ENCODE peak calls at places on chromosomes 13 and 19, in six cellular contexts. One of them, this sample, is unnamed. For H3K27me3, the result is how much of the 10 kb centered on the place peaks cover.

GRCh38 chr19:2167896-2168618 is 4.3 kb downstream of the DOT1L start:
- DNase-seq in body of pancreas: peak
- DNase-seq in spleen: peak
- DNase-seq in GM23338: no peak
- DNase-seq in IMR-90: peak
- DNase-seq in heart left ventricle: peak
- DNase-seq in this sample: no peak

GRCh38 chr13:21675095-21676007 is 4.5 kb downstream of the FGF9 start:
- DNase-seq in body of pancreas: peak
- DNase-seq in spleen: peak
- DNase-seq in GM23338: peak
- DNase-seq in IMR-90: no peak
- DNase-seq in heart left ventricle: peak
- DNase-seq in this sample: peak

GRCh38 chr13:50106559-50106958 is 91.3 kb downstream of the KCNRG start:
- DNase-seq in body of pancreas: no peak
- DNase-seq in spleen: no peak
- DNase-seq in GM23338: no peak
- DNase-seq in IMR-90: no peak
- DNase-seq in heart left ventricle: no peak
- DNase-seq in this sample: no peak

GRCh38 chr19:5985098-5985783 is 7.3 kb upstream of the RANBP3 start:
- DNase-seq in body of pancreas: no peak
- DNase-seq in spleen: no peak
- DNase-seq in GM23338: no peak
- DNase-seq in IMR-90: peak
- DNase-seq in heart left ventricle: no peak
- DNase-seq in this sample: no peak

GRCh38 chr13:77687799-77688198 is 9.7 kb upstream of the SLAIN1 start:
- DNase-seq in body of pancreas: no peak
- DNase-seq in spleen: no peak
- DNase-seq in GM23338: no peak
- DNase-seq in IMR-90: no peak
- DNase-seq in heart left ventricle: no peak
- DNase-seq in this sample: no peak

GRCh38 chr13:111598751-111599150 is 278.3 kb downstream of the TEX29 start:
- DNase-seq in body of pancreas: no peak
- DNase-seq in spleen: no peak
- DNase-seq in GM23338: no peak
- DNase-seq in IMR-90: no peak
- DNase-seq in heart left ventricle: no peak
- DNase-seq in this sample: no peak

GRCh38 chr13:59304596-59304995 is 859.1 kb downstream of the DIAPH3 start:
- DNase-seq in body of pancreas: peak
- DNase-seq in spleen: no peak
- DNase-seq in GM23338: no peak
- DNase-seq in IMR-90: no peak
- DNase-seq in heart left ventricle: no peak
- DNase-seq in this sample: no peak

GRCh38 chr19:58097783-58098681 is at the start of gene ZSCAN18:
- DNase-seq in body of pancreas: peak
- DNase-seq in spleen: peak
- DNase-seq in GM23338: peak
- DNase-seq in IMR-90: peak
- DNase-seq in heart left ventricle: peak
- DNase-seq in this sample: peak

GRCh38 chr13:48828962-48829405 is 146.7 kb upstream of the FNDC3A start:
- DNase-seq in body of pancreas: peak
- DNase-seq in spleen: no peak
- DNase-seq in GM23338: peak
- DNase-seq in IMR-90: peak
- DNase-seq in heart left ventricle: no peak
- DNase-seq in this sample: no peak

GRCh38 chr13:95641961-95642621 is 2.4 kb downstream of the DZIP1 start:
- DNase-seq in body of pancreas: peak
- DNase-seq in spleen: peak
- DNase-seq in GM23338: peak
- DNase-seq in IMR-90: peak
- DNase-seq in heart left ventricle: peak
- DNase-seq in this sample: no peak

GRCh38 chr19:3655402-3656072 is 28.9 kb upstream of the CACTIN start:
- DNase-seq in body of pancreas: no peak
- DNase-seq in spleen: no peak
- DNase-seq in GM23338: no peak
- DNase-seq in IMR-90: peak
- DNase-seq in heart left ventricle: no peak
- DNase-seq in this sample: no peak

GRCh38 chr19:29806098-29806866 is 5.5 kb upstream of the CCNE1 start:
- DNase-seq in body of pancreas: no peak
- DNase-seq in spleen: peak
- DNase-seq in GM23338: peak
- DNase-seq in IMR-90: peak
- DNase-seq in heart left ventricle: peak
- DNase-seq in this sample: no peak

GRCh38 chr13:105914637-105915036 is 620.8 kb downstream of the EFNB2 start:
- DNase-seq in body of pancreas: no peak
- DNase-seq in spleen: no peak
- DNase-seq in GM23338: no peak
- DNase-seq in IMR-90: peak
- DNase-seq in heart left ventricle: no peak
- DNase-seq in this sample: no peak

GRCh38 chr19:862529-863304 is 3.3 kb downstream of the CFD start:
- DNase-seq in body of pancreas: peak
- DNase-seq in spleen: peak
- DNase-seq in GM23338: peak
- DNase-seq in IMR-90: peak
- DNase-seq in heart left ventricle: no peak
- DNase-seq in this sample: peak

GRCh38 chr13:105518086-105518485 is 1017.4 kb downstream of the EFNB2 start:
- DNase-seq in body of pancreas: no peak
- DNase-seq in spleen: no peak
- DNase-seq in GM23338: no peak
- DNase-seq in IMR-90: peak
- DNase-seq in heart left ventricle: no peak
- DNase-seq in this sample: no peak

GRCh38 chr13:98482476-98483444 is 94.1 kb downstream of the STK24 start:
- DNase-seq in body of pancreas: peak
- DNase-seq in spleen: no peak
- DNase-seq in GM23338: peak
- DNase-seq in IMR-90: peak
- DNase-seq in heart left ventricle: peak
- DNase-seq in this sample: no peak

GRCh38 chr13:98480915-98481510 is 95.9 kb downstream of the STK24 start:
- DNase-seq in body of pancreas: peak
- DNase-seq in spleen: no peak
- DNase-seq in GM23338: no peak
- DNase-seq in IMR-90: peak
- DNase-seq in heart left ventricle: peak
- DNase-seq in this sample: no peak

GRCh38 chr13:98483636-98484288 is 93.1 kb downstream of the STK24 start:
- DNase-seq in body of pancreas: no peak
- DNase-seq in spleen: no peak
- DNase-seq in GM23338: no peak
- DNase-seq in IMR-90: peak
- DNase-seq in heart left ventricle: no peak
- DNase-seq in this sample: no peak

GRCh38 chr13:98479496-98480003 is 97.4 kb downstream of the STK24 start:
- DNase-seq in body of pancreas: no peak
- DNase-seq in spleen: no peak
- DNase-seq in GM23338: no peak
- DNase-seq in IMR-90: no peak
- DNase-seq in heart left ventricle: no peak
- DNase-seq in this sample: no peak

DNA sequence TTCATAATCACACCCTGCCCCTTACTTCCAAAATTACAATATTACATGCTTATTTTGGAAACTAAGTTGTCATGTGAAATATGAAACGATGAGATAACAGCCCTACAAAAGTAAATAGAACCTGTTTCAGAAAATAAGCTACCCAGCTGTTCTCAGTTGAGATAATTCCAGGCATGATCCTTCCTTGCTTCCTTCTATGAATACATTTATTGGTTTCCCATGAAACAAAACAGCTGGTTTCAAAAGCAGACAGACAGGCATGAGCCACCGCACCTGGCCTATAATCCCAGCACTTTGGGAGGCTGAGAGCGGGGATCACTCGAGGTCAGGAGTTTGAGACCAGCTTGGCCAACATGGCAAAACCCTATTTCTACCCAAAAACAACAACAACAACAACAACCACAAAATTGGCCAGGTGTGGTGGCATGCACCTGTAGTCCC is 95.4 kb downstream of the STK24 start:
- DNase-seq in body of pancreas: no peak
- DNase-seq in spleen: no peak
- DNase-seq in GM23338: no peak
- DNase-seq in IMR-90: peak
- DNase-seq in heart left ventricle: no peak
- DNase-seq in this sample: no peak
- H3K4me3 ChIP-seq in body of pancreas: no peak
- H3K4me3 ChIP-seq in spleen: no peak
- H3K4me3 ChIP-seq in GM23338: no peak
- H3K4me3 ChIP-seq in IMR-90: no peak
- H3K4me3 ChIP-seq in heart left ventricle: no peak
- H3K4me3 ChIP-seq in this sample: no peak

GRCh38 chr13:108496364-108497215 is 132.8 kb upstream of the MYO16 start:
- DNase-seq in body of pancreas: no peak
- DNase-seq in spleen: no peak
- DNase-seq in GM23338: peak
- DNase-seq in IMR-90: no peak
- DNase-seq in heart left ventricle: no peak
- DNase-seq in this sample: no peak
- H3K27me3 ChIP-seq in body of pancreas: under half
- H3K27me3 ChIP-seq in spleen: under half
- H3K27me3 ChIP-seq in GM23338: half or more
- H3K27me3 ChIP-seq in IMR-90: under half
- H3K27me3 ChIP-seq in heart left ventricle: under half
- H3K27me3 ChIP-seq in this sample: under half

GRCh38 chr19:48511800-48512503 is at the start of gene LMTK3:
- DNase-seq in body of pancreas: peak
- DNase-seq in spleen: peak
- DNase-seq in GM23338: peak
- DNase-seq in IMR-90: peak
- DNase-seq in heart left ventricle: no peak
- DNase-seq in this sample: peak

GRCh38 chr19:48508729-48509310 is 2.8 kb downstream of the LMTK3 start:
- DNase-seq in body of pancreas: no peak
- DNase-seq in spleen: no peak
- DNase-seq in GM23338: no peak
- DNase-seq in IMR-90: no peak
- DNase-seq in heart left ventricle: no peak
- DNase-seq in this sample: no peak

GRCh38 chr19:48509467-48510194 is 2.0 kb downstream of the LMTK3 start:
- DNase-seq in body of pancreas: no peak
- DNase-seq in spleen: no peak
- DNase-seq in GM23338: peak
- DNase-seq in IMR-90: no peak
- DNase-seq in heart left ventricle: no peak
- DNase-seq in this sample: no peak

GRCh38 chr19:48511321-48511731 is 309 bp downstream of the LMTK3 start:
- DNase-seq in body of pancreas: no peak
- DNase-seq in spleen: peak
- DNase-seq in GM23338: no peak
- DNase-seq in IMR-90: no peak
- DNase-seq in heart left ventricle: no peak
- DNase-seq in this sample: no peak

DNA sequence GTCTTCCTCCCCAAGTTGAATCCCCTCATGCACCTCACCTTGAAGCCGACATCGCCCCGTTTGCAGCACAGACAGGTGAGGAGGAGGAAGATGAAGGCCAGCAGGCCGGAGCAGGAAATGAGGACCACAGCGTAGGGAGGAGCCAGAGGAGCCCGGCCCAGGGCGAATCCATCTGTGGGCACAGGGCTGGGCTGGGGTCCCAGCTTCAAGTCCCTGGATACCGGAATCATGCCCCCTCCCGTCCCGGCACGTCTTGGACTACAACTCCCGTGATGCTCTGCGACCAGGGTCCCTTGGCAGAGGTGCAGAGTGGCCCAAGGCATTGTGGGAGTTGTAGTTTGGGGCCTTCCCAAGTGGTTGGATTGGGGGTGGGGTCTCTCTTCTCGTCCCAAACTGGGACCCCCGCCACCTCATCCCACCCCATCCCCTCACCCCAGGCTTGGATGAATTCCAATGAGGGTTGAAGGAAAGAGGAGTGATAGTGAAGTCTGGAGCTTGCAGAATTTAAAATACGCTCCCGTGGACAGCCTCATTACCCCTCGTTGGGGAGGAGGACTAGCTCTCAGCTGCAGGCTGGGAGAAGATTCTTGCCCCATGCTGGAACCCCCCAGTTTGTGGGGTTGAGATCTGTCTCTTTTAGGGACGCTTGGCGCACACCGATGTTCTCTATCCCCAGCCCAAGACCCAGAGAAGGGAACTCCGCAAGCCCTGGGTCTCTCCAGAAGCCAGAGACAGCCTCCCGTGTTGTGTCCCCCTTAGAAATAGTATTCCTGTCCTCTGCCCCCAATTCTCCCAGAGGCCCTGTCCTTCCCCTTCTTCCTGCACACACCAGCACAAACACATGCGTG is 990 bp downstream of the LMTK3 start:
- DNase-seq in body of pancreas: peak
- DNase-seq in spleen: peak
- DNase-seq in GM23338: peak
- DNase-seq in IMR-90: peak
- DNase-seq in heart left ventricle: peak
- DNase-seq in this sample: peak
- H3K4me3 ChIP-seq in body of pancreas: no peak
- H3K4me3 ChIP-seq in spleen: peak
- H3K4me3 ChIP-seq in GM23338: peak
- H3K4me3 ChIP-seq in IMR-90: peak
- H3K4me3 ChIP-seq in heart left ventricle: no peak
- H3K4me3 ChIP-seq in this sample: peak

GRCh38 chr19:39501340-39501739 is 2.6 kb downstream of the DLL3 start:
- DNase-seq in body of pancreas: no peak
- DNase-seq in spleen: no peak
- DNase-seq in GM23338: no peak
- DNase-seq in IMR-90: no peak
- DNase-seq in heart left ventricle: no peak
- DNase-seq in this sample: no peak
- H3K27me3 ChIP-seq in body of pancreas: under half
- H3K27me3 ChIP-seq in spleen: half or more
- H3K27me3 ChIP-seq in GM23338: half or more
- H3K27me3 ChIP-seq in IMR-90: under half
- H3K27me3 ChIP-seq in heart left ventricle: half or more
- H3K27me3 ChIP-seq in this sample: under half

GRCh38 chr13:114033541-114034315 is 59.9 kb upstream of the C13orf46 start:
- DNase-seq in body of pancreas: no peak
- DNase-seq in spleen: no peak
- DNase-seq in GM23338: no peak
- DNase-seq in IMR-90: no peak
- DNase-seq in heart left ventricle: no peak
- DNase-seq in this sample: no peak
- H3K4me3 ChIP-seq in body of pancreas: no peak
- H3K4me3 ChIP-seq in spleen: no peak
- H3K4me3 ChIP-seq in GM23338: no peak
- H3K4me3 ChIP-seq in IMR-90: no peak
- H3K4me3 ChIP-seq in heart left ventricle: no peak
- H3K4me3 ChIP-seq in this sample: no peak

GRCh38 chr13:23427342-23428182 is 5.9 kb downstream of the SACS start:
- DNase-seq in body of pancreas: peak
- DNase-seq in spleen: no peak
- DNase-seq in GM23338: no peak
- DNase-seq in IMR-90: peak
- DNase-seq in heart left ventricle: no peak
- DNase-seq in this sample: no peak
- H3K27me3 ChIP-seq in body of pancreas: under half
- H3K27me3 ChIP-seq in spleen: under half
- H3K27me3 ChIP-seq in GM23338: under half
- H3K27me3 ChIP-seq in IMR-90: under half
- H3K27me3 ChIP-seq in heart left ventricle: under half
- H3K27me3 ChIP-seq in this sample: under half